ENCODE peak calls at places on chromosomes 16 and 17, in seven cellular contexts. H is skeletal muscle cell; O is left kidney; G is activated CD8-positive, alpha-beta T cell treated with anti-CD3 and anti-CD28 coated beads for 36 hours; B is renal cortical epithelial cell; U is stimulated activated CD8-positive, alpha-beta memory T cell treated with anti-CD3 and anti-CD28 coated beads, Interleukin-12 subunit alpha, Interleukin-12 subunit beta, amount 100 ng/mL, for 4 hours; W is globus pallidus. A is an unnamed sample.

GRCh38 chr16:57537194-57537505 is 779 bp upstream of the CCDC102A start:
- DNase-seq in H (no peak), O (no peak), U (no peak), B (no peak), W (no peak), G (no peak), A (no peak)

GRCh38 chr17:32596206-32596605 is 109.4 kb downstream of the CDK5R1 start:
- DNase-seq in U (no peak), O (no peak), H (no peak), B (no peak), G (no peak), W (no peak), A (no peak)

GRCh38 chr17:79874329-79874981 is 35.2 kb upstream of the CBX4 start:
- DNase-seq in U (no peak), B (peak), W (no peak), G (peak), H (no peak), O (peak), A (no peak)

GRCh38 chr17:73956595-73957465 is 246.6 kb upstream of the RPL38 start:
- DNase-seq in W (peak), O (peak), B (no peak), U (no peak), H (no peak), G (peak), A (peak)

GRCh38 chr17:58576679-58577367 is 62.4 kb upstream of the MTMR4 start:
- DNase-seq in H (no peak), O (no peak), U (no peak), W (no peak), B (peak), G (no peak), A (no peak)

GRCh38 chr16:7746971-7747370 is 414.3 kb downstream of the RBFOX1 start:
- DNase-seq in U (no peak), G (no peak), H (no peak), B (no peak), W (no peak), O (no peak), A (no peak)

GRCh38 chr16:84732674-84733352 is 33.0 kb downstream of the USP10 start:
- DNase-seq in B (peak), G (no peak), O (no peak), H (no peak), W (no peak), U (no peak), A (no peak)

GRCh38 chr17:49360796-49361128 is 1.3 kb downstream of the ZNF652 start:
- DNase-seq in B (no peak), H (no peak), U (no peak), O (no peak), W (no peak), G (no peak), A (no peak)

GRCh38 chr17:39908789-39909352 is 9.6 kb downstream of the GSDMB start:
- DNase-seq in B (no peak), G (no peak), W (no peak), U (no peak), O (no peak), H (no peak), A (no peak)

GRCh38 chr16:4330277-4330882 is 14.5 kb downstream of the GLIS2 start:
- DNase-seq in W (peak), G (peak), H (no peak), B (no peak), U (peak), O (peak), A (peak)

GRCh38 chr17:57523926-57524634 is 221.0 kb downstream of the CCDC182 start:
- DNase-seq in G (no peak), H (no peak), U (no peak), O (no peak), B (peak), W (no peak), A (no peak)

GRCh38 chr16:11263737-11264136 is 5.4 kb downstream of the TNP2 start:
- DNase-seq in B (no peak), W (no peak), U (no peak), H (no peak), O (no peak), G (peak), A (no peak)

GRCh38 chr16:4913130-4913773 is 23.7 kb downstream of the PPL start:
- DNase-seq in O (no peak), U (no peak), W (no peak), G (no peak), B (no peak), H (no peak), A (no peak)

GRCh38 chr16:57630931-57631845 is 2.8 kb downstream of the ADGRG1 start:
- DNase-seq in G (no peak), B (no peak), H (no peak), O (no peak), W (peak), U (no peak), A (no peak)

GRCh38 chr17:19269102-19269501 is 31.9 kb downstream of the EPN2 start:
- DNase-seq in G (no peak), B (no peak), H (no peak), O (no peak), W (no peak), U (no peak), A (no peak)

GRCh38 chr16:56245197-56245596 is 53.9 kb downstream of the GNAO1 start:
- DNase-seq in G (no peak), W (no peak), B (peak), U (no peak), O (no peak), H (no peak), A (no peak)

GRCh38 chr16:1265090-1265630 is 9.3 kb downstream of the TPSD1 start:
- DNase-seq in W (no peak), O (no peak), G (no peak), B (no peak), H (no peak), U (no peak), A (no peak)

GRCh38 chr17:17824119-17824779 is 12.5 kb downstream of the SREBF1 start:
- DNase-seq in O (peak), G (peak), W (peak), H (no peak), U (no peak), B (no peak), A (no peak)

GRCh38 chr16:23803591-23804123 is 32.1 kb upstream of the PRKCB start:
- DNase-seq in W (peak), U (peak), H (no peak), O (peak), B (peak), G (peak), A (peak)